ENCODE peak calls at places on chromosomes 3 and 15, in nine cellular contexts. Q is foreskin keratinocyte, Y is pancreas, T is H1, C is right cardiac atrium, M is mammary epithelial cell, R is A549, P is lung, S is Karpas-422. K is an unnamed sample. For H3K4me1, the result is how much of the 10 kb centered on the place peaks cover.

GRCh38 chr3:128438488-128439072 is 28.1 kb downstream of the DNAJB8 start:
- DNase-seq in Q (no peak), Y (no peak), T (no peak), C (no peak), M (no peak), R (no peak), P (no peak), S (peak), K (no peak)

GRCh38 chr3:139940622-139941021 is 5.6 kb downstream of the CLSTN2 start:
- DNase-seq in Q (no peak), Y (no peak), T (no peak), C (no peak), M (no peak), R (no peak), P (no peak), S (no peak), K (no peak)

GRCh38 chr3:76025561-76025960 is 240.2 kb upstream of the ZNF717 start:
- DNase-seq in Q (no peak), Y (no peak), T (no peak), C (no peak), M (no peak), R (no peak), P (no peak), S (no peak), K (no peak)

GRCh38 chr15:82048809-82049208 is 3.0 kb upstream of the MEX3B start:
- DNase-seq in Q (no peak), Y (no peak), T (no peak), C (no peak), M (no peak), R (no peak), P (no peak), S (no peak), K (no peak)

GRCh38 chr15:56052389-56053045 is 59.1 kb upstream of the NEDD4 start:
- DNase-seq in Q (peak), Y (no peak), T (no peak), C (no peak), M (peak), R (peak), P (no peak), S (peak), K (no peak)

GRCh38 chr3:9852528-9852927 is 8.7 kb upstream of the RPUSD3 start:
- DNase-seq in Q (no peak), Y (no peak), T (no peak), C (no peak), M (no peak), R (no peak), P (no peak), S (no peak), K (no peak)

GRCh38 chr3:18223591-18224338 is 201.4 kb downstream of the SATB1 start:
- DNase-seq in Q (no peak), Y (no peak), T (no peak), C (no peak), M (no peak), R (no peak), P (no peak), S (peak), K (no peak)

GRCh38 chr3:119557874-119558264 is 1.5 kb downstream of the CD80 start:
- DNase-seq in Q (no peak), Y (no peak), T (no peak), C (no peak), M (no peak), R (no peak), P (no peak), S (no peak), K (no peak)

GRCh38 chr15:80567721-80568157 is 127.4 kb upstream of the ABHD17C start:
- DNase-seq in Q (peak), Y (no peak), T (peak), C (no peak), M (peak), R (peak), P (peak), S (peak), K (peak)

GRCh38 chr15:31098953-31099740 is 2.4 kb downstream of the TRPM1 start:
- DNase-seq in Q (no peak), Y (no peak), T (no peak), C (no peak), M (no peak), R (no peak), P (no peak), S (no peak), K (no peak)

GRCh38 chr3:187989458-187990153 is 164.4 kb upstream of the LPP start:
- DNase-seq in Q (no peak), Y (no peak), T (peak), C (no peak), M (no peak), R (no peak), P (no peak), S (peak), K (no peak)

GRCh38 chr3:78659386-78659987 is 1108.3 kb downstream of the ROBO1 start:
- DNase-seq in Q (no peak), Y (no peak), T (no peak), C (no peak), M (no peak), R (no peak), P (no peak), S (peak), K (peak)

GRCh38 chr15:90716317-90716975 is 700 bp upstream of the BLM start:
- DNase-seq in Q (no peak), Y (no peak), T (no peak), C (no peak), M (no peak), R (no peak), P (no peak), S (peak), K (no peak)

GRCh38 chr15:61749169-61749568 is 311.1 kb downstream of the VPS13C start:
- DNase-seq in Q (peak), Y (no peak), T (no peak), C (no peak), M (peak), R (no peak), P (no peak), S (no peak), K (no peak)

GRCh38 chr3:41975421-41976103 is 13.7 kb upstream of the ULK4 start:
- DNase-seq in Q (no peak), Y (no peak), T (no peak), C (no peak), M (no peak), R (no peak), P (no peak), S (no peak), K (no peak)

GRCh38 chr15:93017521-93017920 is 71.5 kb downstream of the RGMA start:
- DNase-seq in Q (no peak), Y (no peak), T (no peak), C (no peak), M (no peak), R (no peak), P (no peak), S (no peak), K (no peak)

GRCh38 chr15:56261854-56262509 is 18.3 kb upstream of the RFX7 start:
- DNase-seq in Q (no peak), Y (no peak), T (no peak), C (no peak), M (peak), R (no peak), P (no peak), S (no peak), K (no peak)

GRCh38 chr3:8472549-8472948 is 29.1 kb upstream of the LMCD1 start:
- DNase-seq in Q (no peak), Y (no peak), T (no peak), C (no peak), M (no peak), R (no peak), P (no peak), S (no peak), K (no peak)

GRCh38 chr15:75171408-75171807 is 30.3 kb upstream of the C15orf39 start:
- DNase-seq in Q (peak), Y (no peak), T (no peak), C (no peak), M (peak), R (no peak), P (no peak), S (no peak), K (no peak)

GRCh38 chr3:189824629-189825312 is 193.6 kb downstream of the TP63 start:
- DNase-seq in Q (peak), Y (no peak), T (no peak), C (peak), M (peak), R (peak), P (no peak), S (no peak), K (no peak)

GRCh38 chr15:32888221-32888761 is 170.5 kb downstream of the GREM1 start:
- DNase-seq in Q (no peak), Y (no peak), T (no peak), C (no peak), M (no peak), R (no peak), P (no peak), S (no peak), K (no peak)

GRCh38 chr3:99795573-99795972 is 22.1 kb upstream of the CMSS1 start:
- DNase-seq in Q (no peak), Y (no peak), T (no peak), C (no peak), M (no peak), R (no peak), P (no peak), S (peak), K (no peak)

GRCh38 chr15:38545179-38545578 is 19.4 kb downstream of the RASGRP1 start:
- DNase-seq in Q (no peak), Y (no peak), T (no peak), C (no peak), M (no peak), R (no peak), P (no peak), S (no peak), K (no peak)

GRCh38 chr3:99579246-99579645 is 59.1 kb upstream of the COL8A1 start:
- DNase-seq in Q (peak), Y (no peak), T (no peak), C (no peak), M (peak), R (no peak), P (no peak), S (no peak), K (no peak)

GRCh38 chr3:71092665-71093064 is 490.9 kb downstream of the FOXP1 start:
- DNase-seq in Q (no peak), Y (no peak), T (no peak), C (no peak), M (no peak), R (no peak), P (no peak), S (no peak), K (no peak)

GRCh38 chr3:126149256-126149902 is 31.0 kb downstream of the ALDH1L1 start:
- DNase-seq in Q (no peak), Y (no peak), T (no peak), C (no peak), M (no peak), R (no peak), P (peak), S (no peak), K (peak)

GRCh38 chr3:195551381-195551978 is 8.4 kb upstream of the PPP1R2 start:
- DNase-seq in Q (no peak), Y (no peak), T (no peak), C (peak), M (no peak), R (no peak), P (no peak), S (no peak), K (peak)

GRCh38 chr3:54549607-54550006 is 378.3 kb downstream of the LRTM1 start:
- DNase-seq in Q (no peak), Y (no peak), T (no peak), C (no peak), M (no peak), R (no peak), P (no peak), S (no peak), K (no peak)

GRCh38 chr15:78055923-78056713 is 21.4 kb downstream of the TBC1D2B start:
- DNase-seq in Q (no peak), Y (no peak), T (no peak), C (no peak), M (peak), R (no peak), P (no peak), S (no peak), K (peak)

GRCh38 chr3:52146189-52146588 is 8.0 kb downstream of the POC1A start:
- DNase-seq in Q (no peak), Y (no peak), T (no peak), C (no peak), M (no peak), R (no peak), P (no peak), S (no peak), K (no peak)

GRCh38 chr15:32651229-32651837 is 9.8 kb downstream of the SCG5 start:
- DNase-seq in Q (no peak), Y (no peak), T (no peak), C (no peak), M (peak), R (peak), P (peak), S (peak), K (peak)

GRCh38 chr15:32716216-32716959 is 1.4 kb upstream of the GREM1 start:
- DNase-seq in Q (no peak), Y (no peak), T (no peak), C (no peak), M (no peak), R (no peak), P (no peak), S (no peak), K (no peak)

GRCh38 chr3:196179380-196180308 is 31.6 kb downstream of the ZDHHC19 start:
- DNase-seq in Q (peak), Y (no peak), T (no peak), C (peak), M (peak), R (no peak), P (no peak), S (peak), K (no peak)

GRCh38 chr3:134251731-134252391 is 1.2 kb upstream of the RYK start:
- DNase-seq in Q (no peak), Y (no peak), T (no peak), C (peak), M (no peak), R (no peak), P (no peak), S (no peak), K (peak)

GRCh38 chr15:44081223-44082013 is 113.7 kb downstream of the FRMD5 start:
- DNase-seq in Q (no peak), Y (no peak), T (no peak), C (no peak), M (peak), R (no peak), P (no peak), S (no peak), K (no peak)

GRCh38 chr15:99140590-99140989 is 35.7 kb downstream of the SYNM start:
- DNase-seq in Q (no peak), Y (no peak), T (no peak), C (no peak), M (no peak), R (no peak), P (no peak), S (no peak), K (no peak)
- H3K4me1 ChIP-seq in Q (under half), Y (under half), T (under half), C (under half), M (under half), R (under half), P (under half), S (under half), K (under half)

DNA sequence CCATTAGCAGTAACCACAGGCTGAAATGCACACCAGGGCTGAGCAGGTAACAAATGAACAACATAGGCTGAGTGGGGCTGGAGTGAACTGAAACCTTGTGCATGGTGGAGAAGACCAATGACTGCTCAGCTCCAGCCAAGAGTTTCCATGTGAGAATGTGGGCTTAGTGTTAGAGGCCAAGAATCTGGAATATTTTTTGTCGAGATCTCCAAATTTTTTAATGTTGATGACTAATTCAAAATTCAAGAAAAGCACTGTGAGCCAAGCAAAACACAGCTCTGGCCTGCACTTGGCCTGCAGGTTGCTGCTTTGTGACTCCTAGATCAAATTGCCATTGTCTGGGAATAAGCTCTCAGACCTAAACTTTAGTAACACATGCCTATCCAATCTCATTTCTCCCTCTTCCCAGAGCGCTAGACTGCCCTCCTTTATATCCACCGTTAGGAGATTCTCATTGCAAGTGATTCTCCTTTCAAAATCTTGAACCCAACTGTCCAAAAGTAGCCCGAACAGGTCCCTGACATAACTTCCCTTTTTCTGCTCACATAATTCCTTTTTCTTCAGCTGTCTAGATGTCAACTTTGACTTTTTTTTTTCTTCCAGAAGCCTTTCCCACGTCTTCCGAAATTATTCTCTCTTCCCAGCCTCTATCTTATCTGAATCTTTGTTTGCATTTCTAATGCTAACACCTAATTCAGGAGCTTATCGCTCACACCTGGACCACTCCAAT is 7.5 kb downstream of the SQOR start:
- DNase-seq in Q (no peak), Y (no peak), T (no peak), C (peak), M (peak), R (no peak), P (no peak), S (no peak), K (no peak)
- H3K4me1 ChIP-seq in Q (half or more), Y (under half), T (under half), C (under half), M (half or more), R (half or more), P (under half), S (under half), K (half or more)

GRCh38 chr3:141415959-141416358 is 47.7 kb downstream of the ZBTB38 start:
- DNase-seq in Q (no peak), Y (no peak), T (no peak), C (no peak), M (no peak), R (no peak), P (no peak), S (no peak), K (no peak)
- H3K4me1 ChIP-seq in Q (under half), Y (under half), T (under half), C (under half), M (under half), R (half or more), P (under half), S (under half), K (under half)

DNA sequence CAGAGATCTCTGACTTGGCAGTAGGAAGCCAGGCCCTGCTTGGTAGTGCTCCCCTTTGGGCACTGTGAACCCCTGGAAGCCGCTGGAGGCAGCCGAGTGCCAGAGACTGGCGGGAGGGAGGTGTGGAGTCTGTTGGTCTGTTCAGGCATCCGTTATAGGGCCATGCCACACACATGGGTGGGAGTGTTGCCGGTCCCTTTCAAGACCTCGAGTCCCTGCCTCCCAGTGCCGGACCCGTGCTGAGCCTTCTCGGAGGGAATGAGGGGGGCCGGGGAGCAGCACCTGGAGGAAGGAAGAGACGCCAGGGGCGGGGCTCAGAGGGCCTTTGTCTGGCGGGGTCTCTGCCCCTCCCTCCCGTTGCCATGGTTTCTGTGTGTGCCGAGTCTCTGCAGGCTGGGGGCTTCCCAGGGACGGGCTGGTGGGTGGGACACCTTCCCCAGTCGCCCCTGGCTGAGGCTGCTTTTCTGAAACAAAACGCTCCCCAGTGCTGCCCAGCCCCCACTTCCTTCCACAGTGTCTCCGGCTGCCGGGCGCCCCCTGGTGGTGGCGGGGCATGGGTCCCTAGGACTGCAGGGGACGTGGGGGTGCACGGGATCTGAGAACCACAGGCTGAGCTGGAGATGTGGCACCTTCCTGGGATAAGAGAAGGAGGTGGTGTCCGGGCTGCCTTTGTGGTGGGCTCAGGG is 10.0 kb downstream of the GNAI2 start:
- DNase-seq in Q (peak), Y (peak), T (no peak), C (peak), M (no peak), R (peak), P (peak), S (peak), K (peak)
- H3K4me1 ChIP-seq in Q (under half), Y (under half), T (under half), C (half or more), M (half or more), R (under half), P (half or more), S (half or more), K (half or more)

GRCh38 chr3:197958346-197958745 is 1.7 kb upstream of the LMLN start:
- DNase-seq in Q (no peak), Y (no peak), T (no peak), C (no peak), M (no peak), R (no peak), P (no peak), S (no peak), K (no peak)
- H3K4me1 ChIP-seq in Q (under half), Y (under half), T (under half), C (under half), M (under half), R (under half), P (under half), S (under half), K (under half)

DNA sequence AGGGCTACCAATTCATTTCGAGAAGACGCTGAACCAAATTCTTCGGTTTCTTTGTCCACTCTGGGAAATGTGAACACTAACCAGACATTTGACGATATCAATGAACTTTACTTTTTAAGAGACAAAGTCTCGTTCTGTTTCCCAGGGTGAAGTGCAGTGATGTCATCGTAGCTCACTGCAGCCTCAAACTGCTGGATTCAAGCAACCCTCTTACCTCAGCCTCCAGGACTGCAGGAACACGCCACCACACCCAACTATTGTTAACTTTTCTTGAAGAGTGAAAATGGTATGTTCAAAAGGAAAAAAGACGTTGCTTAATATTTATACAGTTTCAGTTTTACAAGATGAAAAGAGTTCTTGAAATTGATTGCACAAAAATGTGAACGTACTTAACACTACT is 30.6 kb downstream of the MB21D2 start:
- DNase-seq in Q (peak), Y (no peak), T (no peak), C (peak), M (no peak), R (no peak), P (peak), S (no peak), K (no peak)
- H3K4me1 ChIP-seq in Q (half or more), Y (under half), T (under half), C (under half), M (under half), R (half or more), P (under half), S (under half), K (under half)

K was measured in heart right ventricle.